ENCODE peak calls at places on chromosomes 12 and 14, in five cellular contexts. N, Y, Q, B and S are unnamed samples.

GRCh38 chr12:128970941-128971340 is 117.7 kb downstream of the GLT1D1 start:
- DNase-seq in N (no peak), Y (no peak), Q (no peak), B (no peak), S (no peak)

GRCh38 chr12:111664961-111665865 is 20.5 kb downstream of the BRAP start:
- DNase-seq in N (peak), Y (no peak), Q (no peak), B (no peak), S (no peak)

GRCh38 chr14:31241450-31242114 is 34.0 kb upstream of the HECTD1 start:
- DNase-seq in N (no peak), Y (no peak), Q (no peak), B (no peak), S (no peak)

GRCh38 chr12:15180325-15180724 is 40.9 kb downstream of the RERG start:
- DNase-seq in N (no peak), Y (no peak), Q (no peak), B (no peak), S (no peak)

GRCh38 chr14:74400328-74400727 is 25.7 kb downstream of the SYNDIG1L start:
- DNase-seq in N (no peak), Y (no peak), Q (no peak), B (no peak), S (no peak)

GRCh38 chr12:101671157-101671791 is 26.2 kb upstream of the CHPT1 start:
- DNase-seq in N (peak), Y (no peak), Q (no peak), B (no peak), S (no peak)

GRCh38 chr12:26633591-26634210 is 199.3 kb downstream of the ITPR2 start:
- DNase-seq in N (peak), Y (no peak), Q (peak), B (no peak), S (no peak)

GRCh38 chr14:31070431-31070830 is 44.3 kb upstream of the STRN3 start:
- DNase-seq in N (no peak), Y (no peak), Q (no peak), B (no peak), S (no peak)

GRCh38 chr14:35441160-35441559 is 36.6 kb upstream of the NFKBIA start:
- DNase-seq in N (no peak), Y (no peak), Q (no peak), B (no peak), S (no peak)

GRCh38 chr12:40010899-40011774 is 94.7 kb downstream of the SLC2A13 start:
- DNase-seq in N (peak), Y (peak), Q (peak), B (peak), S (no peak)

GRCh38 chr12:81502912-81503695 is 256.0 kb downstream of the PPFIA2 start:
- DNase-seq in N (no peak), Y (no peak), Q (no peak), B (no peak), S (no peak)

GRCh38 chr12:96986883-96987523 is 79.9 kb downstream of the NEDD1 start:
- DNase-seq in N (peak), Y (no peak), Q (no peak), B (peak), S (peak)

GRCh38 chr14:74913986-74914573 is 9.0 kb downstream of the RPS6KL1 start:
- DNase-seq in N (peak), Y (no peak), Q (peak), B (peak), S (no peak)

GRCh38 chr14:20684662-20685456 is 499 bp downstream of the RNASE4 start:
- DNase-seq in N (peak), Y (no peak), Q (no peak), B (peak), S (no peak)

GRCh38 chr12:87511371-87511770 is 517.8 kb downstream of the C12orf50 start:
- DNase-seq in N (no peak), Y (no peak), Q (no peak), B (no peak), S (no peak)

GRCh38 chr12:127054531-127054930 is 1212.4 kb upstream of the TMEM132C start:
- DNase-seq in N (no peak), Y (no peak), Q (no peak), B (no peak), S (no peak)

GRCh38 chr12:38771871-38772270 is 133.5 kb downstream of the CPNE8 start:
- DNase-seq in N (no peak), Y (peak), Q (no peak), B (no peak), S (no peak)

GRCh38 chr14:61218765-61219164 is 62.4 kb downstream of the TMEM30B start:
- DNase-seq in N (no peak), Y (no peak), Q (peak), B (no peak), S (no peak)

GRCh38 chr12:107948675-107949074 is 174.2 kb downstream of the ASCL4 start:
- DNase-seq in N (no peak), Y (no peak), Q (no peak), B (no peak), S (no peak)

GRCh38 chr12:121980211-121980891 is 41.3 kb upstream of the BCL7A start:
- DNase-seq in N (no peak), Y (peak), Q (no peak), B (no peak), S (no peak)

GRCh38 chr14:82414853-82415539 is 881.3 kb upstream of the SEL1L start:
- DNase-seq in N (no peak), Y (no peak), Q (no peak), B (no peak), S (no peak)

GRCh38 chr12:12011880-12012260 is 58.9 kb upstream of the BCL2L14 start:
- DNase-seq in N (no peak), Y (no peak), Q (no peak), B (no peak), S (no peak)